ENCODE peak calls at places on chromosomes 1 and 21, in five cellular contexts. One of them, this sample, is unnamed.

GRCh38 chr1:39130297-39130696 is 74.2 kb upstream of the MACF1 start:
- DNase-seq in left kidney: peak; percentile 40
- DNase-seq in activated CD4-positive, alpha-beta T cell treated with anti-CD3 and anti-CD28 coated beads, Interleukin-2, amount 50 U/mL, for 48 hours: no peak
- DNase-seq in activated CD8-positive, alpha-beta memory T cell treated with anti-CD3 and anti-CD28 coated beads for 24 hours: no peak
- DNase-seq in HTR-8/SVneo: no peak
- DNase-seq in this sample: no peak

GRCh38 chr1:206127336-206127735 is 10.1 kb upstream of the AVPR1B start:
- DNase-seq in left kidney: no peak
- DNase-seq in activated CD4-positive, alpha-beta T cell treated with anti-CD3 and anti-CD28 coated beads, Interleukin-2, amount 50 U/mL, for 48 hours: no peak
- DNase-seq in activated CD8-positive, alpha-beta memory T cell treated with anti-CD3 and anti-CD28 coated beads for 24 hours: no peak
- DNase-seq in HTR-8/SVneo: no peak
- DNase-seq in this sample: no peak

GRCh38 chr1:109263597-109264378 is 14.4 kb downstream of the CELSR2 start:
- DNase-seq in left kidney: peak; percentile 95
- DNase-seq in activated CD4-positive, alpha-beta T cell treated with anti-CD3 and anti-CD28 coated beads, Interleukin-2, amount 50 U/mL, for 48 hours: peak; percentile 90
- DNase-seq in activated CD8-positive, alpha-beta memory T cell treated with anti-CD3 and anti-CD28 coated beads for 24 hours: peak; percentile 92
- DNase-seq in HTR-8/SVneo: peak; percentile 74
- DNase-seq in this sample: peak; percentile 96

GRCh38 chr21:23853796-23854379 is 1753.4 kb downstream of the MRPL39 start:
- DNase-seq in left kidney: peak; percentile 58
- DNase-seq in activated CD4-positive, alpha-beta T cell treated with anti-CD3 and anti-CD28 coated beads, Interleukin-2, amount 50 U/mL, for 48 hours: no peak
- DNase-seq in activated CD8-positive, alpha-beta memory T cell treated with anti-CD3 and anti-CD28 coated beads for 24 hours: no peak
- DNase-seq in HTR-8/SVneo: peak; percentile 40
- DNase-seq in this sample: peak; percentile 64

GRCh38 chr1:213585959-213586608 is 401.7 kb upstream of the PROX1 start:
- DNase-seq in left kidney: peak; percentile 72
- DNase-seq in activated CD4-positive, alpha-beta T cell treated with anti-CD3 and anti-CD28 coated beads, Interleukin-2, amount 50 U/mL, for 48 hours: no peak
- DNase-seq in activated CD8-positive, alpha-beta memory T cell treated with anti-CD3 and anti-CD28 coated beads for 24 hours: no peak
- DNase-seq in HTR-8/SVneo: no peak
- DNase-seq in this sample: no peak

GRCh38 chr1:58896211-58897183 is 112.7 kb upstream of the JUN start:
- DNase-seq in left kidney: peak; percentile 60
- DNase-seq in activated CD4-positive, alpha-beta T cell treated with anti-CD3 and anti-CD28 coated beads, Interleukin-2, amount 50 U/mL, for 48 hours: no peak
- DNase-seq in activated CD8-positive, alpha-beta memory T cell treated with anti-CD3 and anti-CD28 coated beads for 24 hours: no peak
- DNase-seq in HTR-8/SVneo: no peak
- DNase-seq in this sample: peak; percentile 75

GRCh38 chr1:202588644-202589189 is 121.5 kb downstream of the SYT2 start:
- DNase-seq in left kidney: no peak
- DNase-seq in activated CD4-positive, alpha-beta T cell treated with anti-CD3 and anti-CD28 coated beads, Interleukin-2, amount 50 U/mL, for 48 hours: no peak
- DNase-seq in activated CD8-positive, alpha-beta memory T cell treated with anti-CD3 and anti-CD28 coated beads for 24 hours: no peak
- DNase-seq in HTR-8/SVneo: no peak
- DNase-seq in this sample: no peak

GRCh38 chr21:37568916-37569315 is 202.3 kb downstream of the DYRK1A start:
- DNase-seq in left kidney: no peak
- DNase-seq in activated CD4-positive, alpha-beta T cell treated with anti-CD3 and anti-CD28 coated beads, Interleukin-2, amount 50 U/mL, for 48 hours: no peak
- DNase-seq in activated CD8-positive, alpha-beta memory T cell treated with anti-CD3 and anti-CD28 coated beads for 24 hours: no peak
- DNase-seq in HTR-8/SVneo: no peak
- DNase-seq in this sample: no peak

GRCh38 chr1:15303912-15304311 is 56.9 kb downstream of the FHAD1 start:
- DNase-seq in left kidney: no peak
- DNase-seq in activated CD4-positive, alpha-beta T cell treated with anti-CD3 and anti-CD28 coated beads, Interleukin-2, amount 50 U/mL, for 48 hours: no peak
- DNase-seq in activated CD8-positive, alpha-beta memory T cell treated with anti-CD3 and anti-CD28 coated beads for 24 hours: no peak
- DNase-seq in HTR-8/SVneo: no peak
- DNase-seq in this sample: no peak

GRCh38 chr1:76395059-76395458 is 320.5 kb downstream of the ST6GALNAC3 start:
- DNase-seq in left kidney: no peak
- DNase-seq in activated CD4-positive, alpha-beta T cell treated with anti-CD3 and anti-CD28 coated beads, Interleukin-2, amount 50 U/mL, for 48 hours: no peak
- DNase-seq in activated CD8-positive, alpha-beta memory T cell treated with anti-CD3 and anti-CD28 coated beads for 24 hours: no peak
- DNase-seq in HTR-8/SVneo: no peak
- DNase-seq in this sample: no peak

GRCh38 chr1:43522776-43523480 is 7.8 kb upstream of the PTPRF start:
- DNase-seq in left kidney: no peak
- DNase-seq in activated CD4-positive, alpha-beta T cell treated with anti-CD3 and anti-CD28 coated beads, Interleukin-2, amount 50 U/mL, for 48 hours: no peak
- DNase-seq in activated CD8-positive, alpha-beta memory T cell treated with anti-CD3 and anti-CD28 coated beads for 24 hours: no peak
- DNase-seq in HTR-8/SVneo: peak; percentile 79
- DNase-seq in this sample: peak; percentile 96

GRCh38 chr21:17466166-17466565 is 46.7 kb upstream of the CXADR start:
- DNase-seq in left kidney: no peak
- DNase-seq in activated CD4-positive, alpha-beta T cell treated with anti-CD3 and anti-CD28 coated beads, Interleukin-2, amount 50 U/mL, for 48 hours: no peak
- DNase-seq in activated CD8-positive, alpha-beta memory T cell treated with anti-CD3 and anti-CD28 coated beads for 24 hours: no peak
- DNase-seq in HTR-8/SVneo: no peak
- DNase-seq in this sample: no peak

GRCh38 chr1:234628099-234628498 is 18.1 kb upstream of the IRF2BP2 start:
- DNase-seq in left kidney: no peak
- DNase-seq in activated CD4-positive, alpha-beta T cell treated with anti-CD3 and anti-CD28 coated beads, Interleukin-2, amount 50 U/mL, for 48 hours: no peak
- DNase-seq in activated CD8-positive, alpha-beta memory T cell treated with anti-CD3 and anti-CD28 coated beads for 24 hours: no peak
- DNase-seq in HTR-8/SVneo: no peak
- DNase-seq in this sample: no peak

GRCh38 chr1:232471250-232471649 is 158.7 kb downstream of the SIPA1L2 start:
- DNase-seq in left kidney: no peak
- DNase-seq in activated CD4-positive, alpha-beta T cell treated with anti-CD3 and anti-CD28 coated beads, Interleukin-2, amount 50 U/mL, for 48 hours: no peak
- DNase-seq in activated CD8-positive, alpha-beta memory T cell treated with anti-CD3 and anti-CD28 coated beads for 24 hours: no peak
- DNase-seq in HTR-8/SVneo: no peak
- DNase-seq in this sample: no peak

GRCh38 chr1:152543808-152544207 is 22.8 kb downstream of the LCE3E start:
- DNase-seq in left kidney: no peak
- DNase-seq in activated CD4-positive, alpha-beta T cell treated with anti-CD3 and anti-CD28 coated beads, Interleukin-2, amount 50 U/mL, for 48 hours: no peak
- DNase-seq in activated CD8-positive, alpha-beta memory T cell treated with anti-CD3 and anti-CD28 coated beads for 24 hours: no peak
- DNase-seq in HTR-8/SVneo: no peak
- DNase-seq in this sample: peak; percentile 23

GRCh38 chr1:232486006-232486405 is 143.9 kb downstream of the SIPA1L2 start:
- DNase-seq in left kidney: no peak
- DNase-seq in activated CD4-positive, alpha-beta T cell treated with anti-CD3 and anti-CD28 coated beads, Interleukin-2, amount 50 U/mL, for 48 hours: no peak
- DNase-seq in activated CD8-positive, alpha-beta memory T cell treated with anti-CD3 and anti-CD28 coated beads for 24 hours: no peak
- DNase-seq in HTR-8/SVneo: no peak
- DNase-seq in this sample: no peak

GRCh38 chr1:212816567-212817278 is 25.0 kb downstream of the TATDN3 start:
- DNase-seq in left kidney: no peak
- DNase-seq in activated CD4-positive, alpha-beta T cell treated with anti-CD3 and anti-CD28 coated beads, Interleukin-2, amount 50 U/mL, for 48 hours: no peak
- DNase-seq in activated CD8-positive, alpha-beta memory T cell treated with anti-CD3 and anti-CD28 coated beads for 24 hours: no peak
- DNase-seq in HTR-8/SVneo: no peak
- DNase-seq in this sample: no peak

GRCh38 chr1:30125024-30125423 is 598.4 kb downstream of the MATN1 start:
- DNase-seq in left kidney: no peak
- DNase-seq in activated CD4-positive, alpha-beta T cell treated with anti-CD3 and anti-CD28 coated beads, Interleukin-2, amount 50 U/mL, for 48 hours: no peak
- DNase-seq in activated CD8-positive, alpha-beta memory T cell treated with anti-CD3 and anti-CD28 coated beads for 24 hours: no peak
- DNase-seq in HTR-8/SVneo: no peak
- DNase-seq in this sample: no peak

GRCh38 chr1:212077028-212077427 is 41.5 kb downstream of the DTL start:
- DNase-seq in left kidney: no peak
- DNase-seq in activated CD4-positive, alpha-beta T cell treated with anti-CD3 and anti-CD28 coated beads, Interleukin-2, amount 50 U/mL, for 48 hours: no peak
- DNase-seq in activated CD8-positive, alpha-beta memory T cell treated with anti-CD3 and anti-CD28 coated beads for 24 hours: no peak
- DNase-seq in HTR-8/SVneo: no peak
- DNase-seq in this sample: no peak

GRCh38 chr21:15682977-15683376 is 46.8 kb upstream of the USP25 start:
- DNase-seq in left kidney: no peak
- DNase-seq in activated CD4-positive, alpha-beta T cell treated with anti-CD3 and anti-CD28 coated beads, Interleukin-2, amount 50 U/mL, for 48 hours: no peak
- DNase-seq in activated CD8-positive, alpha-beta memory T cell treated with anti-CD3 and anti-CD28 coated beads for 24 hours: no peak
- DNase-seq in HTR-8/SVneo: no peak
- DNase-seq in this sample: no peak

GRCh38 chr1:12447849-12448312 is 170.1 kb downstream of the DHRS3 start:
- DNase-seq in left kidney: peak; percentile 81
- DNase-seq in activated CD4-positive, alpha-beta T cell treated with anti-CD3 and anti-CD28 coated beads, Interleukin-2, amount 50 U/mL, for 48 hours: no peak
- DNase-seq in activated CD8-positive, alpha-beta memory T cell treated with anti-CD3 and anti-CD28 coated beads for 24 hours: no peak
- DNase-seq in HTR-8/SVneo: no peak
- DNase-seq in this sample: no peak

GRCh38 chr1:903305-903704 is 20.4 kb upstream of the SAMD11 start:
- DNase-seq in left kidney: no peak
- DNase-seq in activated CD4-positive, alpha-beta T cell treated with anti-CD3 and anti-CD28 coated beads, Interleukin-2, amount 50 U/mL, for 48 hours: no peak
- DNase-seq in activated CD8-positive, alpha-beta memory T cell treated with anti-CD3 and anti-CD28 coated beads for 24 hours: no peak
- DNase-seq in HTR-8/SVneo: no peak
- DNase-seq in this sample: no peak

GRCh38 chr1:162166934-162167615 is 97.6 kb downstream of the NOS1AP start:
- DNase-seq in left kidney: no peak
- DNase-seq in activated CD4-positive, alpha-beta T cell treated with anti-CD3 and anti-CD28 coated beads, Interleukin-2, amount 50 U/mL, for 48 hours: no peak
- DNase-seq in activated CD8-positive, alpha-beta memory T cell treated with anti-CD3 and anti-CD28 coated beads for 24 hours: no peak
- DNase-seq in HTR-8/SVneo: no peak
- DNase-seq in this sample: no peak

GRCh38 chr1:106378261-106378660 is 678.2 kb upstream of the PRMT6 start:
- DNase-seq in left kidney: no peak
- DNase-seq in activated CD4-positive, alpha-beta T cell treated with anti-CD3 and anti-CD28 coated beads, Interleukin-2, amount 50 U/mL, for 48 hours: no peak
- DNase-seq in activated CD8-positive, alpha-beta memory T cell treated with anti-CD3 and anti-CD28 coated beads for 24 hours: no peak
- DNase-seq in HTR-8/SVneo: no peak
- DNase-seq in this sample: no peak

GRCh38 chr1:46005594-46005993 is 126.8 kb downstream of the PIK3R3 start:
- DNase-seq in left kidney: no peak
- DNase-seq in activated CD4-positive, alpha-beta T cell treated with anti-CD3 and anti-CD28 coated beads, Interleukin-2, amount 50 U/mL, for 48 hours: no peak
- DNase-seq in activated CD8-positive, alpha-beta memory T cell treated with anti-CD3 and anti-CD28 coated beads for 24 hours: no peak
- DNase-seq in HTR-8/SVneo: no peak
- DNase-seq in this sample: no peak

GRCh38 chr1:112866151-112866550 is 89.8 kb downstream of the SLC16A1 start:
- DNase-seq in left kidney: no peak
- DNase-seq in activated CD4-positive, alpha-beta T cell treated with anti-CD3 and anti-CD28 coated beads, Interleukin-2, amount 50 U/mL, for 48 hours: no peak
- DNase-seq in activated CD8-positive, alpha-beta memory T cell treated with anti-CD3 and anti-CD28 coated beads for 24 hours: no peak
- DNase-seq in HTR-8/SVneo: peak; percentile 23
- DNase-seq in this sample: no peak

This sample was measured in K562.